ENCODE peak calls at places on chromosomes 5 and 9, in six cellular contexts. One of them, this sample, is unnamed.

GRCh38 chr9:130663258-130664171 is 879 bp upstream of the PRDM12 start:
- DNase-seq in endothelial cell: no peak
- DNase-seq in AG04449: no peak
- DNase-seq in fibroblast of pulmonary artery: no peak
- DNase-seq in G401: no peak
- DNase-seq in iPS-NIHi11: peak
- DNase-seq in this sample: no peak

GRCh38 chr5:111117149-111117548 is 25.0 kb downstream of the WDR36 start:
- DNase-seq in endothelial cell: no peak
- DNase-seq in AG04449: no peak
- DNase-seq in fibroblast of pulmonary artery: no peak
- DNase-seq in G401: no peak
- DNase-seq in iPS-NIHi11: peak
- DNase-seq in this sample: no peak

GRCh38 chr9:8660383-8660782 is 860.8 kb upstream of the DMAC1 start:
- DNase-seq in endothelial cell: no peak
- DNase-seq in AG04449: no peak
- DNase-seq in fibroblast of pulmonary artery: peak
- DNase-seq in G401: peak
- DNase-seq in iPS-NIHi11: no peak
- DNase-seq in this sample: no peak

GRCh38 chr9:4442806-4443205 is 47.5 kb upstream of the SLC1A1 start:
- DNase-seq in endothelial cell: no peak
- DNase-seq in AG04449: no peak
- DNase-seq in fibroblast of pulmonary artery: no peak
- DNase-seq in G401: no peak
- DNase-seq in iPS-NIHi11: no peak
- DNase-seq in this sample: no peak

GRCh38 chr5:2752059-2752874 is 790 bp upstream of the IRX2 start:
- DNase-seq in endothelial cell: no peak
- DNase-seq in AG04449: no peak
- DNase-seq in fibroblast of pulmonary artery: no peak
- DNase-seq in G401: no peak
- DNase-seq in iPS-NIHi11: no peak
- DNase-seq in this sample: no peak

GRCh38 chr9:35748858-35749514 is at the start of the genes GBA2 and RGP1:
- DNase-seq in endothelial cell: peak
- DNase-seq in AG04449: no peak
- DNase-seq in fibroblast of pulmonary artery: peak
- DNase-seq in G401: peak
- DNase-seq in iPS-NIHi11: peak
- DNase-seq in this sample: peak

GRCh38 chr5:33343661-33344327 is 97.0 kb upstream of the TARS1 start:
- DNase-seq in endothelial cell: no peak
- DNase-seq in AG04449: peak
- DNase-seq in fibroblast of pulmonary artery: peak
- DNase-seq in G401: no peak
- DNase-seq in iPS-NIHi11: no peak
- DNase-seq in this sample: no peak

GRCh38 chr9:129351642-129352151 is 173.6 kb upstream of the IER5L start:
- DNase-seq in endothelial cell: peak
- DNase-seq in AG04449: no peak
- DNase-seq in fibroblast of pulmonary artery: no peak
- DNase-seq in G401: peak
- DNase-seq in iPS-NIHi11: no peak
- DNase-seq in this sample: peak

GRCh38 chr5:155735388-155735787 is 591.6 kb upstream of the SGCD start:
- DNase-seq in endothelial cell: no peak
- DNase-seq in AG04449: no peak
- DNase-seq in fibroblast of pulmonary artery: no peak
- DNase-seq in G401: no peak
- DNase-seq in iPS-NIHi11: peak
- DNase-seq in this sample: no peak

GRCh38 chr9:70085241-70085640 is 41.6 kb downstream of the MAMDC2 start:
- DNase-seq in endothelial cell: peak
- DNase-seq in AG04449: no peak
- DNase-seq in fibroblast of pulmonary artery: peak
- DNase-seq in G401: no peak
- DNase-seq in iPS-NIHi11: peak
- DNase-seq in this sample: no peak

GRCh38 chr5:173736374-173736773 is 119.9 kb upstream of the BOD1 start:
- DNase-seq in endothelial cell: no peak
- DNase-seq in AG04449: no peak
- DNase-seq in fibroblast of pulmonary artery: no peak
- DNase-seq in G401: no peak
- DNase-seq in iPS-NIHi11: no peak
- DNase-seq in this sample: no peak